ENCODE peak calls at places on chromosomes 5 and 9, in eight cellular contexts. X is glutamatergic neuron, L is transverse colon, K is WTC11, S is choroid plexus epithelial cell, F is cardiac muscle cell, B is fibroblast of pulmonary artery, T is epithelial cell of esophagus. Z is an unnamed sample.

GRCh38 chr9:105295986-105296385 is 51.5 kb downstream of the SLC44A1 start:
- DNase-seq in X (no peak), L (no peak), K (no peak), S (peak), F (peak), B (peak), T (no peak), Z (no peak)

GRCh38 chr9:92315456-92315855 is 9.7 kb downstream of the NOL8 start:
- DNase-seq in X (no peak), L (no peak), K (no peak), S (no peak), F (no peak), B (no peak), T (no peak), Z (no peak)

GRCh38 chr5:38725419-38725865 is 120.4 kb upstream of the OSMR start:
- DNase-seq in X (no peak), L (no peak), K (no peak), S (peak), F (no peak), B (no peak), T (no peak), Z (no peak)

GRCh38 chr9:38227061-38227540 is 158.1 kb upstream of the SHB start:
- DNase-seq in X (peak), L (peak), K (peak), S (peak), F (peak), B (peak), T (peak), Z (no peak)

GRCh38 chr5:129098488-129099183 is 4.1 kb downstream of the ISOC1 start:
- DNase-seq in X (no peak), L (no peak), K (no peak), S (no peak), F (peak), B (no peak), T (no peak), Z (no peak)

GRCh38 chr5:134784946-134785620 is 26.5 kb downstream of the DDX46 start:
- DNase-seq in X (no peak), L (no peak), K (no peak), S (peak), F (no peak), B (peak), T (peak), Z (no peak)

GRCh38 chr9:109286981-109287380 is 33.9 kb downstream of the EPB41L4B start:
- DNase-seq in X (no peak), L (no peak), K (no peak), S (peak), F (peak), B (no peak), T (no peak), Z (no peak)

GRCh38 chr9:35755071-35755470 is 995 bp upstream of the MSMP start:
- DNase-seq in X (no peak), L (no peak), K (no peak), S (no peak), F (no peak), B (no peak), T (no peak), Z (no peak)

GRCh38 chr5:127072861-127073846 is at the start of gene C5orf63:
- DNase-seq in X (peak), L (peak), K (peak), S (peak), F (peak), B (peak), T (peak), Z (peak)

GRCh38 chr9:70113403-70114022 is 69.9 kb downstream of the MAMDC2 start:
- DNase-seq in X (peak), L (peak), K (peak), S (peak), F (peak), B (peak), T (peak), Z (no peak)

GRCh38 chr9:133142657-133143592 is 20.8 kb downstream of the GBGT1 start:
- DNase-seq in X (peak), L (peak), K (no peak), S (no peak), F (no peak), B (no peak), T (no peak), Z (no peak)

GRCh38 chr5:156218364-156219158 is 108.4 kb upstream of the SGCD start:
- DNase-seq in X (no peak), L (no peak), K (no peak), S (no peak), F (no peak), B (no peak), T (no peak), Z (no peak)

GRCh38 chr5:169197343-169197742 is 103.6 kb downstream of the SLIT3 start:
- DNase-seq in X (no peak), L (peak), K (no peak), S (no peak), F (peak), B (no peak), T (peak), Z (no peak)

DNA sequence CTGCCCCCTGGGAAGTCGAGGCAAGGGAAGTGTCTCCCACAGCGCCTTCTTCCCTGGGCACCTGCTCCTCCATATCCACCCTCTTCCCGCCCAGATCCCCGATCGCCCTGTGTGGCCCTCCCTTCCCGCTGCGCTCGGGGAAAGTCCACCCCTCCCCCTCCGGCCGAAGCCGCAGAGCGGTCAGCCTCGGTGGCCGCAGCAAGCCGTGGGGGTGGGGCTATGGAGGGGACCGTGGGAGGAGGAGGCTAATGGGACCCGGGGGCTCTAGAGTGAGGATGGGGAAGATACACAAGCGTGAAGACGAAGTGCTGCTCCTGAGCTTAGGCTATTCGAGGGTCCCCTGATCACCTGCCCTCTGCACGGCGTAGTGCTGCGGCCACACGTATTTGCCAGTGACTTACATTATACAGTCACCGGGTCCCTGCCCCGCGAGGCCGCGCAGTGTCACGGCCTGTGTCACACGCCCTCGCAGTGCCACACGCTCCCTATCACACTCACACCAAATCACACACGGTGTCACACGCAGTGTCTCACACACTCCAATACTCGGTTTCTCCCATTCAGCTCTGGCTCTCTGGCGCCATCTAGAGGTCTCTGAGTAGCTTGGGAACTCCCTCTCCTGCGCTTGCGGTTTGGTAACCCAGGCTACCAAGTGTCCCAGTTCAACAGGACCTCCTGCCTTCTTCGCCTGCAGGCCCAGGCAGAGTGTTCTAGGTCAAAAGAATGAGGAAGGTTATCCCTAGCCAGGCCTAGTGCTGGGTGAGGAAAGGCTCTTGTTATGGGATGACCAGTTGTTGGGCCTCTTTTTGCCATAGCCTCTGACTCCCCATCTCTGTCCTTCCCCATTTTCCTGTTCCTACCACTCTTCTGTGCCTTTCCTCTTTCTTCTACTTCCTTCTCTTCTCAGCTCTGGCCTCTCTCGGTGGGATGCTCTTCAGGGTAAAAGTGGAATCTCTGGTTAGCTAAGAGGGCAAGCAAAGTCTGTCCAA is 855 bp upstream of the PCDH1 start:
- DNase-seq in X (peak), L (peak), K (peak), S (peak), F (peak), B (peak), T (peak), Z (peak)
- TF ChIP-seq CTCF in X (peak), L (peak), K (peak), S (peak), F (peak), B (no peak), T (peak), Z (peak)

DNA sequence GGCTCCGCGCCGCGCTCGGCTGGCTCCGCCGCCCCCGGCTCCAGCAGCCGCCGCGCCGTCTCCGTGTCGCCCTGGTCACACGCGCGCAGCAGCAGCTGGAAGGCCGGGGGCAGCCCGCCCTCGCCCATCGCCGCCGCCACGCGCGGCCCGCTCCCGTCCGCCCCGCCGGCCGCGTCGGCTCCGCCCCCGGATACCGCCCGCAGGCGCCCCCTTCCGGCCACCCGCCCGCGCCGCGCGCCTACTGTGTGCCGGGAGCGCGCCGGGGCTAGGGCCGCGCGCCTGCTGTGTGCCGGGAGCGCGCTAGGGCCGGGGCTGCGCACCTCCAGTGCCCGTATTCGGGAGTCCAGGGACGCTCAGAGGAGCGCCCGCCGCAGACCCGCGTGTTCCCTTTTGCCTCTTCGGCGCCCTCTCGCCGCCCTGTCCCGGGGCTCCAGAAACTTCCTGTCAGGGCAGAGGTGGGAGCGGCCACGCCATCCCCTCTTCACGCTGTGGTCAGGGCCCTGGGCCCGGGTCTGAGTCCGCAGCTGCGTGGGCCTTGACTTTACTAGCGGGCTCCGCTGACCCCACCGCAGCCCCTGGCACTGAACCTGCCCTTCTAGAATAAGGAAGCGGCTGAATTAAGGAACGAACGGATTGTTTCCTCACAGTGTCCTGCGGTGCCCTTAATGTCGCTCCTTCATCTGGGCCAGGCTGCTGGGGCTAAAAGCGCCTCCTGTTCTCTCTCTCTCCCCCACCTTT is at the start of gene ANKS6:
- DNase-seq in X (peak), L (peak), K (peak), S (peak), F (peak), B (peak), T (peak), Z (peak)
- TF ChIP-seq CTCF in X (peak), L (peak), K (peak), S (peak), F (peak), B (peak), T (no peak), Z (no peak)

DNA sequence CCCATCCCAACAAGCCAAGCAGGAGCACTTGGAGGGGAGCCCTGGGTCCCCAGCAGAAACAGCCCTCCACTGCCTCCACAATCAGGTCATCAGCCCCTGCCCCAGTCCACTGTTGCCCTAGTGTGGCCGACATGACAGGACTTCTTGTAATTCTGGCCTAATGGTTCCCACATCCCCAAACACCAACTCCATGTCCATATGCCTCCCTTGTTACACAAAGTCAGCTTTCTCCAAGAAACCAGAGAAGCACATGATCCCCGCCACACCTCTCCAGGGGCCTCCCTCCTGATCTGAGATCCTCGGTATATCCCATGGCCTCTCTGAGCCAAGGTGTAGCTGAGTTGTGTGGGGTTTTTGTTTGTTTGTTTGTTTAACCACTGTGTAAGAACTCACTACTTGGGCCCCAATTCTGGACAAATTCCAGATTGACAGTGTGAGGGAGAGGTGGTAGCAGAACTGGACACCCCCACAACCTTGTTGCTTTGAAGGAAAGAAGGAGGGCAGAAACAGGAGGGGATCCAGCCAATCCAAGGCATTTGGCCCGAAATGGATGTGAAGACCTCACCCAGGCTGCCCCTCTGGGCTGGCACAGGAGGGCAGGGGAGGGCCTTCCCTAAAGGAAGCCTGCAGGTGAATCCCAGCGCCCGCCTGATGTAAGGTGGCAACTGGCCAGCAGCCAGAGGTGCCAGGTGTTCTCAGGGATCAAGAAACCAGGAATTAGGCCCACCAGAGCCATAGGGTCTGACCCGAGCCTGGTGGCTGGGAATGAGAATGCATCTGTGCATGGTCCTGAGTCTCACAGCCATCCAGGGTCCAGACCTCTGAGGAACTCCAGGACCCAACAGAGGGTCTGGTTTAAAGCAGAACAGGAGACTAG is 13.5 kb downstream of the IRF1 start:
- DNase-seq in X (no peak), L (peak), K (no peak), S (no peak), F (no peak), B (no peak), T (no peak), Z (no peak)
- TF ChIP-seq CTCF in X (peak), L (no peak), K (no peak), S (no peak), F (no peak), B (no peak), T (peak), Z (no peak)

GRCh38 chr9:86987900-86988299 is 40.6 kb upstream of the GAS1 start:
- DNase-seq in X (no peak), L (no peak), K (no peak), S (no peak), F (no peak), B (no peak), T (no peak), Z (no peak)
- TF ChIP-seq CTCF in X (no peak), L (no peak), K (no peak), S (no peak), F (no peak), B (no peak), T (no peak), Z (no peak)

GRCh38 chr5:178359738-178360137 is 127.1 kb upstream of the PHYKPL start:
- DNase-seq in X (no peak), L (no peak), K (no peak), S (no peak), F (no peak), B (no peak), T (no peak), Z (no peak)

GRCh38 chr5:178357127-178357526 is 124.5 kb upstream of the PHYKPL start:
- DNase-seq in X (peak), L (no peak), K (peak), S (peak), F (no peak), B (no peak), T (no peak), Z (no peak)

GRCh38 chr5:178356459-178356872 is 123.9 kb upstream of the PHYKPL start:
- DNase-seq in X (peak), L (no peak), K (peak), S (no peak), F (no peak), B (no peak), T (no peak), Z (no peak)

GRCh38 chr5:178355662-178356061 is 123.1 kb upstream of the PHYKPL start:
- DNase-seq in X (no peak), L (no peak), K (no peak), S (no peak), F (no peak), B (no peak), T (peak), Z (no peak)

DNA sequence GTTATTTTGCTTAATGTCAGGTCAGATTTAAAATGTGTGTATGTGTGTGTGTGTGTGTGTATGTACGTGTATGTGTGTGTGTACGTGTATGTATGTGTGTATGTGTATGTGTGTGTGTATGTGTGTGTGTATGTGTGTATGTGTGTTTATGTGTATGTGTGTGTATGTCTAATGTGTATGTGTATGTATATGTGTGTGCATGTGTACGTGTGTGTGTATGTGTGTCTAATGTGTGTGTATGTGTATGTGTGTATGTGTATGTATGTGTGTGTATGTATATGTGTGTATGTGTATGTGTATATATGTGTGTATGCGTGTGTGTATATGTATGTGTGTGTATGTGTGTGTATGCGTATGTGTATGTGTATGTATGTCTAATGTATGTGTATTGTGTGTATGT is 125.1 kb upstream of the PHYKPL start:
- DNase-seq in X (no peak), L (no peak), K (no peak), S (no peak), F (no peak), B (no peak), T (no peak), Z (no peak)
- TF ChIP-seq CTCF in X (no peak), L (no peak), K (no peak), S (no peak), F (no peak), B (no peak), T (no peak), Z (no peak)

GRCh38 chr5:98969400-98969799 is 40.6 kb upstream of the CHD1 start:
- DNase-seq in X (no peak), L (no peak), K (no peak), S (no peak), F (no peak), B (no peak), T (no peak), Z (no peak)
- TF ChIP-seq CTCF in X (no peak), L (no peak), K (no peak), S (no peak), F (no peak), B (no peak), T (no peak), Z (no peak)

DNA sequence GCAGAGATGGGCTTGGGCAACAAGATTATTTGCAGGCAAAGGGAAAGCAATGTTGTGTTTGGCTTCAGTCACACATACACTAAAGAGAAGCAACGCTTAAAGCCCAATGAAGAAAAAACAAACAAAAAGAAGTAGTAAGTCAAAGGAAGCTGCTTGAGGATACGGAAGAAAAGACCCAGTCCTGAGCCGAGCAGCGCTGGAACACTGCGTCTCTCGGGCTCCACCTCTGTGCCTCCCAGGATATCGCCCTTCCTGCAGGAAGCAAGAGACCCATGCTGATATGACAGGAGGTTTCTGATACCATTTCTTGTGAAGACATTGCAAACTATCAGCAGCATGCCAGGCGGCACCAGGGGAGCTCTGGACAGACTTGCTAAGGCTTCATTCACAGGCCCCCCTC is 9.9 kb downstream of the GNAQ start:
- DNase-seq in X (no peak), L (peak), K (no peak), S (peak), F (peak), B (no peak), T (no peak), Z (no peak)
- TF ChIP-seq CTCF in X (no peak), L (peak), K (no peak), S (peak), F (peak), B (peak), T (no peak), Z (no peak)

DNA sequence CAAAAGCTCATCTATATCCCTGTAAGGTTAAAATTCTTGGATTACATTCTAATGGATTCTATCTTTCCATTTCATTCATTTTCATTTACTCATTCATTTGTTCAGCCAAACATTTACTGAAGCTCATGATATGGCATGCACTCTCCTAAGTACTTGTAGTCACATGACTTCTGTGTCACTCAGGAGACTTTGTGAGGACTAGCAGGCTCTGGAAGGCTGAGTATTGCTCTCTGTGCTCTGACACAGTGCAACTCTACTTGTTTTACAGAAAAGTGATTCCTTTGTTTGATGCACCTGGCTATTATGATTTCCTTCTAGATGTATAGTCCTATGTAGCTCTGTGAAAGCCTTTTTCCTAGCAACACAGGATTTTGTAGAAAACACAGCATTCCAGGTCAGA is 53.0 kb downstream of the YIPF5 start:
- DNase-seq in X (no peak), L (no peak), K (no peak), S (no peak), F (no peak), B (peak), T (peak), Z (no peak)
- TF ChIP-seq CTCF in X (no peak), L (no peak), K (no peak), S (no peak), F (no peak), B (no peak), T (no peak), Z (no peak)

Z was measured in activated B cell treated with CpG ODN at 0.5 μM for 24 hours.